ENCODE peak calls at places on chromosomes 6 and 20, in seven cellular contexts. N is body of pancreas; K is naive thymus-derived CD8-positive, alpha-beta T cell; V is stimulated activated CD4-positive, alpha-beta T cell treated with anti-CD3 and anti-CD28 coated beads, TNF-alpha, amount 100 ng/mL, for 1 hour; A is COLO829; R is RPMI8226; C is GM12892. J is an unnamed sample.

GRCh38 chr20:54054516-54054915 is 15.9 kb downstream of the BCAS1 start:
- DNase-seq in V (no peak), C (no peak), A (no peak), N (peak; percentile 42), K (no peak), R (peak; percentile 40), J (no peak)

GRCh38 chr20:58876437-58876836 is 23.9 kb downstream of the GNAS start:
- DNase-seq in K (no peak), V (no peak), R (no peak), A (no peak), C (no peak), N (no peak), J (no peak)

GRCh38 chr6:6861995-6862394 is 245.8 kb upstream of the RREB1 start:
- DNase-seq in K (no peak), A (no peak), V (no peak), N (no peak), C (no peak), R (no peak), J (no peak)

GRCh38 chr20:50484271-50484976 is 25.8 kb upstream of the PTPN1 start:
- DNase-seq in A (no peak), K (no peak), N (no peak), C (no peak), V (no peak), R (no peak), J (no peak)

GRCh38 chr6:134802426-134803058 is 147.4 kb downstream of the ALDH8A1 start:
- DNase-seq in N (no peak), V (no peak), K (no peak), A (no peak), C (no peak), R (no peak), J (no peak)

GRCh38 chr20:6683346-6683977 is 84.0 kb upstream of the BMP2 start:
- DNase-seq in V (no peak), C (no peak), R (no peak), K (no peak), N (no peak), A (no peak), J (no peak)

GRCh38 chr6:152462716-152463115 is 174.4 kb downstream of the SYNE1 start:
- DNase-seq in R (no peak), A (peak; percentile 16), V (no peak), C (no peak), K (no peak), N (no peak), J (no peak)

GRCh38 chr6:156502969-156503504 is 274.1 kb upstream of the ARID1B start:
- DNase-seq in K (no peak), V (no peak), R (no peak), C (no peak), N (no peak), A (no peak), J (no peak)

GRCh38 chr6:20589266-20589665 is 55.0 kb downstream of the CDKAL1 start:
- DNase-seq in K (no peak), N (no peak), A (no peak), C (no peak), R (no peak), V (no peak), J (no peak)

GRCh38 chr6:167720456-167721285 is 106.0 kb upstream of the AFDN start:
- DNase-seq in K (no peak), V (no peak), N (no peak), A (no peak), C (no peak), R (no peak), J (no peak)

GRCh38 chr20:35305682-35306556 is 13.7 kb upstream of the FAM83C start:
- DNase-seq in R (no peak), K (no peak), V (no peak), N (no peak), C (no peak), A (peak; percentile 99), J (peak; percentile 60)

GRCh38 chr20:37007898-37008649 is 56.6 kb upstream of the SAMHD1 start:
- DNase-seq in A (peak; percentile 29), V (no peak), C (no peak), R (peak; percentile 32), K (peak; percentile 10), N (no peak), J (no peak)

GRCh38 chr20:2866236-2866635 is 7.0 kb upstream of the PTPRA start:
- DNase-seq in A (no peak), V (no peak), R (no peak), C (no peak), N (no peak), K (no peak), J (no peak)

GRCh38 chr6:150967910-150968309 is 102.4 kb downstream of the MTHFD1L start:
- DNase-seq in V (no peak), A (no peak), N (no peak), R (no peak), K (no peak), C (no peak), J (no peak)